ENCODE peak calls at places on chromosomes 13 and 19, in six cellular contexts. G is IMR-90; C is fibroblast of lung; F is left ventricle myocardium inferior; U is left lung; Y is CD8-positive, alpha-beta T cell. T is an unnamed sample. For H3K4me1, the result is how much of the 10 kb centered on the place peaks cover.

GRCh38 chr19:7852851-7853759 is 21.1 kb downstream of the PRR36 start:
- DNase-seq in Y (peak), F (peak), G (peak), C (peak), U (peak), T (peak)

GRCh38 chr13:26062853-26063444 is 11.1 kb upstream of the SHISA2 start:
- DNase-seq in U (no peak), Y (no peak), C (peak), F (no peak), G (peak), T (no peak)

GRCh38 chr19:35592226-35592625 is 6.3 kb downstream of the PMIS2 start:
- DNase-seq in Y (no peak), F (no peak), G (peak), C (peak), U (no peak), T (no peak)

GRCh38 chr19:11322269-11323024 is 17.0 kb downstream of the RAB3D start:
- DNase-seq in F (no peak), U (peak), G (peak), Y (no peak), C (no peak), T (no peak)

GRCh38 chr19:33459691-33460090 is 61.9 kb downstream of the PEPD start:
- DNase-seq in F (no peak), U (peak), Y (no peak), C (no peak), G (no peak), T (peak)

GRCh38 chr13:55497486-55497885 is 1643.2 kb upstream of the PRR20A start:
- DNase-seq in Y (no peak), F (no peak), G (no peak), C (no peak), U (no peak), T (no peak)

GRCh38 chr13:98749501-98749900 is 3.0 kb downstream of the SLC15A1 start:
- DNase-seq in Y (no peak), U (no peak), F (no peak), G (peak), C (peak), T (no peak)

GRCh38 chr13:99345345-99345744 is 38.1 kb upstream of the GPR183 start:
- DNase-seq in G (no peak), U (no peak), C (no peak), F (no peak), Y (no peak), T (no peak)

GRCh38 chr19:51094696-51095279 is 12.1 kb upstream of the KLK14 start:
- DNase-seq in Y (no peak), F (no peak), U (no peak), C (no peak), G (no peak), T (peak)

GRCh38 chr19:37079238-37079637 is 1.0 kb downstream of the ZNF420 start:
- DNase-seq in U (no peak), F (no peak), Y (no peak), C (no peak), G (no peak), T (no peak)

GRCh38 chr19:35975608-35976214 is 19.3 kb upstream of the SDHAF1 start:
- DNase-seq in F (no peak), U (no peak), G (peak), C (peak), Y (no peak), T (no peak)

GRCh38 chr13:81488021-81488420 is 1147.1 kb upstream of the SPRY2 start:
- DNase-seq in U (no peak), G (no peak), C (no peak), F (no peak), Y (no peak), T (no peak)

GRCh38 chr13:81493144-81493543 is 1152.2 kb upstream of the SPRY2 start:
- DNase-seq in G (no peak), C (no peak), U (no peak), Y (no peak), F (no peak), T (no peak)

DNA sequence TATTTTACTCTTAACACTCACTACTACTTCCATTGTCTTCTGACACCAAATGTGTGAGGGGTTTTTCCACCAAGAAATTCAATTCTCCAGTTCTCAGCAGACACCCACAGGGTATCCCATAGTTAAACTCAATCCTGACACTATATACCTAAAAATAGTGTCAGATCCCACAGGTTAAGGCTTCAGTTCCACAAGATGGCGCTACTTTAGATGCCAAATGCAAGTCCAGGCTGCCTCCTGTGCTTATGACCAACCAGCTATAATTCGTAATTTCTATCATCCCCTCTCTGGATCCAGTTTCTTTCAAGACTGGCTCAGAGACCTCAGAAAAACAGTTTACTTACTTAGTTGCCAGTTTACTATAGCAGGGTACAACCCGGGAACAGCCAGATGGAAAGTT is 1146.2 kb upstream of the SPRY2 start:
- DNase-seq in G (no peak), Y (no peak), C (no peak), F (no peak), U (no peak), T (no peak)
- TF ChIP-seq CTCF in G (no peak), Y (no peak), C (peak), F (no peak), U (no peak), T (no peak)

GRCh38 chr13:79522583-79522982 is 41.6 kb downstream of the NDFIP2 start:
- DNase-seq in G (peak), U (no peak), F (no peak), Y (no peak), C (peak), T (no peak)
- H3K4me1 ChIP-seq in G (under half), U (under half), F (under half), Y (under half), C (under half), T (under half)

GRCh38 chr19:23439623-23440022 is 44.4 kb upstream of the ZNF91 start:
- DNase-seq in G (no peak), F (no peak), Y (no peak), C (no peak), U (no peak), T (no peak)

GRCh38 chr19:23437901-23438300 is 42.6 kb upstream of the ZNF91 start:
- DNase-seq in C (no peak), U (no peak), F (no peak), G (no peak), Y (no peak), T (no peak)

GRCh38 chr19:23436318-23436717 is 41.0 kb upstream of the ZNF91 start:
- DNase-seq in Y (no peak), G (no peak), F (no peak), U (no peak), C (no peak), T (no peak)

GRCh38 chr19:23440207-23440606 is 44.9 kb upstream of the ZNF91 start:
- DNase-seq in G (no peak), C (no peak), F (no peak), U (no peak), Y (no peak), T (no peak)

GRCh38 chr19:23436944-23437343 is 41.7 kb upstream of the ZNF91 start:
- DNase-seq in U (no peak), Y (no peak), C (no peak), F (no peak), G (no peak), T (no peak)
- TF ChIP-seq CTCF in U (no peak), Y (no peak), C (no peak), F (peak), G (no peak), T (no peak)

GRCh38 chr19:46407891-46408426 is 5.4 kb downstream of the CCDC8 start:
- DNase-seq in Y (no peak), U (peak), F (no peak), G (no peak), C (no peak), T (peak)

GRCh38 chr19:46408611-46409039 is 4.7 kb downstream of the CCDC8 start:
- DNase-seq in U (peak), G (peak), F (peak), Y (no peak), C (peak), T (peak)

GRCh38 chr19:46411088-46412033 is 2.0 kb downstream of the CCDC8 start:
- DNase-seq in Y (no peak), G (no peak), U (peak), C (no peak), F (no peak), T (peak)

GRCh38 chr19:46410205-46411087 is 2.9 kb downstream of the CCDC8 start:
- DNase-seq in F (no peak), U (peak), C (no peak), G (no peak), Y (no peak), T (peak)

DNA sequence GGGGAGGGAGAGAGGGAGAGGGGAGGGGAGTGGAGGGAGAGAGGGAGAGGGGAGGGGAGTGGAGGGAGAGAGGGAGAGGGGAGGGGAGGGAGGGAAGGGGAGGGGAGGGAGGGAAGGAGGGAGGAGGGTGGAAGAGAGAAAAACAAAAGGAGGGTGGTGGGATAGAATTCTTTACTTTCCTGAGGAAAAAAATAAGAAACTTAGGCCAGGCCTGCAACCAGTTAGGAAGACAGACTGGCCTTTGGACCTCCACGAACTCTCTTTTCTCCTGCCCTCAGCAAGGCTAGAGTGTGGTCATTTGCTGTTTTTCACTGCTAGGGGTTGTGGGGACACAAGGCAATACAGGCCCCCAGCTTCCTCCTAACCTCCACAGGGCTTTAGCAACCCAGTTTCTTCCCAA is 4.2 kb downstream of the CCDC8 start:
- DNase-seq in U (no peak), Y (no peak), G (no peak), C (no peak), F (no peak), T (no peak)
- H3K4me1 ChIP-seq in U (under half), Y (under half), G (under half), C (under half), F (half or more), T (under half)